ENCODE peak calls at places on chromosomes 3 and 15, in nine cellular contexts. R, S, P, A, O, F, J, K and M are unnamed samples.

GRCh38 chr15:77014137-77015081 is 19.5 kb downstream of the PSTPIP1 start:
- DNase-seq in F (no peak), O (no peak), R (peak), K (no peak), S (no peak), A (no peak), P (peak), J (no peak), M (peak)

GRCh38 chr3:100454684-100455083 is 37.7 kb upstream of the TMEM45A start:
- DNase-seq in A (no peak), P (no peak), F (no peak), R (no peak), K (peak), O (no peak), J (no peak), S (no peak), M (no peak)

GRCh38 chr15:34969340-34970097 is at the start of gene AQR:
- DNase-seq in S (peak), J (peak), F (peak), K (peak), A (peak), P (peak), O (peak), R (peak), M (peak)

GRCh38 chr15:79240036-79240435 is 42.5 kb upstream of the ANKRD34C start:
- DNase-seq in A (no peak), K (no peak), S (no peak), J (no peak), P (no peak), F (no peak), O (no peak), R (no peak), M (no peak)

GRCh38 chr3:106206165-106206564 is 337.4 kb upstream of the CBLB start:
- DNase-seq in P (no peak), O (peak), F (no peak), A (no peak), K (no peak), S (no peak), R (peak), J (no peak), M (no peak)

GRCh38 chr15:36579792-36580431 is 486 bp downstream of the CDIN1 start:
- DNase-seq in R (peak), O (no peak), S (peak), A (peak), J (no peak), P (peak), F (no peak), K (peak), M (peak)

GRCh38 chr3:67044955-67045354 is 46.8 kb downstream of the KBTBD8 start:
- DNase-seq in J (no peak), K (no peak), R (no peak), A (no peak), S (no peak), F (no peak), P (no peak), O (no peak), M (no peak)

GRCh38 chr3:197564097-197564843 is 8.5 kb upstream of the BDH1 start:
- DNase-seq in R (no peak), K (no peak), A (no peak), F (no peak), J (no peak), S (no peak), P (no peak), O (no peak), M (no peak)

GRCh38 chr3:66473637-66474036 is 27.2 kb downstream of the LRIG1 start:
- DNase-seq in S (no peak), F (no peak), P (no peak), J (no peak), K (no peak), R (no peak), O (no peak), A (no peak), M (no peak)

GRCh38 chr15:72554471-72555425 is 80.6 kb downstream of the ARIH1 start:
- DNase-seq in F (no peak), O (no peak), J (no peak), K (peak), A (no peak), S (peak), R (no peak), P (no peak), M (no peak)

GRCh38 chr15:55774113-55774970 is 31.4 kb upstream of the PRTG start:
- DNase-seq in S (peak), O (no peak), F (peak), K (peak), P (no peak), A (peak), R (peak), J (no peak), M (no peak)

GRCh38 chr3:72004749-72005292 is 219.9 kb upstream of the PROK2 start:
- DNase-seq in R (no peak), K (no peak), O (no peak), S (no peak), J (no peak), A (no peak), P (no peak), F (no peak), M (no peak)

GRCh38 chr3:195662-196061 is 901 bp upstream of the CHL1 start:
- DNase-seq in R (no peak), O (no peak), A (no peak), S (no peak), P (no peak), F (no peak), J (no peak), K (no peak), M (no peak)

GRCh38 chr3:38602576-38603250 is 46.8 kb downstream of the SCN5A start:
- DNase-seq in F (no peak), O (no peak), J (no peak), S (no peak), K (no peak), P (no peak), A (no peak), R (no peak), M (no peak)

GRCh38 chr15:77001351-77001750 is 6.4 kb downstream of the PSTPIP1 start:
- DNase-seq in S (no peak), A (no peak), O (no peak), F (no peak), K (no peak), P (no peak), J (no peak), R (no peak), M (no peak)

GRCh38 chr3:174949523-174949922 is 90.4 kb downstream of the NAALADL2 start:
- DNase-seq in A (no peak), R (no peak), F (no peak), J (no peak), P (no peak), O (no peak), K (no peak), S (no peak), M (no peak)

GRCh38 chr3:115623414-115623868 is at the start of gene GAP43:
- DNase-seq in F (no peak), A (no peak), S (peak), J (no peak), K (peak), R (no peak), O (no peak), P (peak), M (no peak)

GRCh38 chr3:13841826-13842225 is 38.0 kb downstream of the WNT7A start:
- DNase-seq in J (no peak), K (no peak), R (no peak), S (no peak), O (no peak), A (no peak), F (no peak), P (no peak), M (no peak)

GRCh38 chr15:69524850-69525249 is 72.2 kb downstream of the RPLP1 start:
- DNase-seq in P (no peak), J (no peak), R (no peak), K (no peak), S (no peak), A (peak), F (no peak), O (no peak), M (no peak)

GRCh38 chr3:11567516-11568467 is 75.9 kb downstream of the VGLL4 start:
- DNase-seq in O (no peak), F (peak), K (no peak), S (peak), J (peak), P (no peak), R (no peak), A (no peak), M (no peak)

GRCh38 chr3:141644931-141645330 is 93.2 kb upstream of the RNF7 start:
- DNase-seq in A (peak), F (peak), P (peak), K (peak), O (no peak), J (peak), S (peak), R (peak), M (peak)

GRCh38 chr3:116198087-116198486 is 247.2 kb downstream of the LSAMP start:
- DNase-seq in S (no peak), K (no peak), O (no peak), R (no peak), J (no peak), A (no peak), P (no peak), F (no peak), M (no peak)

GRCh38 chr15:29849716-29850115 is 27.4 kb upstream of the TJP1 start:
- DNase-seq in A (no peak), J (no peak), R (no peak), K (no peak), P (no peak), F (no peak), S (no peak), O (no peak), M (no peak)

GRCh38 chr15:26051771-26052685 is 188.9 kb upstream of the ATP10A start:
- DNase-seq in P (peak), R (no peak), A (peak), O (no peak), F (no peak), K (no peak), J (no peak), S (no peak), M (no peak)

GRCh38 chr15:101303408-101303807 is 8.4 kb upstream of the SNRPA1 start:
- DNase-seq in J (no peak), K (no peak), F (no peak), P (no peak), R (no peak), O (no peak), A (no peak), S (no peak), M (no peak)

GRCh38 chr3:157148123-157148889 is 11.6 kb downstream of the CCNL1 start:
- DNase-seq in R (no peak), F (no peak), J (no peak), S (no peak), A (no peak), P (no peak), K (no peak), O (no peak), M (no peak)

GRCh38 chr3:157145566-157145965 is 14.4 kb downstream of the CCNL1 start:
- DNase-seq in A (no peak), O (no peak), K (no peak), R (no peak), S (no peak), J (no peak), F (no peak), P (no peak), M (no peak)

GRCh38 chr3:157146664-157147082 is 13.3 kb downstream of the CCNL1 start:
- DNase-seq in F (no peak), O (no peak), S (no peak), J (no peak), P (no peak), K (no peak), A (no peak), R (no peak), M (no peak)

GRCh38 chr3:157149136-157149696 is 10.7 kb downstream of the CCNL1 start:
- DNase-seq in S (no peak), K (no peak), P (no peak), R (no peak), F (no peak), A (no peak), O (no peak), J (no peak), M (no peak)

GRCh38 chr3:157147099-157147803 is 12.7 kb downstream of the CCNL1 start:
- DNase-seq in A (no peak), F (no peak), O (no peak), R (no peak), P (no peak), J (no peak), K (no peak), S (no peak), M (no peak)
- TF ChIP-seq POLR2A in A (no peak), F (no peak), O (no peak), R (no peak), P (no peak), J (no peak), K (peak), S (no peak), M (no peak)

DNA sequence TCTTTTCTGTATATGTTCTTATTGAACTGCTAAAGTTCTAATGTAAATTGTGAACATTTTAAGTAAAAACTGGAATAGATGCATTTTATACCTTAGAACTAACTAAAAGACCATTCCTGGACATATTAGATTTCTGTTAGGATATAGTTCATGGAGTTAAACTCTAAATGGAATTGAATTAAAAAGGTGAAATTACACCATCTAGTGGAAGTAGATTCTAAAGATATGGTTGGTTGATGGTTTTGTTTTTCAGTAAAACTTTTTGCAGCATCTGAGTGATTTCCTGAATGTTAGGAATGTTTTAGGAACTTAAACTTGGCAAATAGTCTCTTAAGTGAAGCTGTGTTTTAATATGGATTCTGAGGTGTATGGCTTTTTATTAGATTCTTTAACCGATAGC is 96.8 kb downstream of the SLMAP start:
- DNase-seq in S (no peak), P (no peak), F (no peak), K (peak), J (no peak), A (no peak), O (no peak), R (no peak), M (no peak)
- TF ChIP-seq CTCF in S (peak), P (no peak), F (no peak), K (peak), J (no peak), A (no peak), O (no peak), R (peak), M (no peak)

GRCh38 chr3:57227930-57228733 is 603 bp downstream of the APPL1 start:
- DNase-seq in K (no peak), O (no peak), R (peak), P (peak), S (peak), J (peak), A (peak), F (no peak), M (peak)
- TF ChIP-seq POLR2A in K (no peak), O (peak), R (no peak), P (peak), S (peak), J (no peak), A (peak), F (no peak), M (no peak)

GRCh38 chr3:110459021-110459420 is 612.6 kb upstream of the NECTIN3 start:
- DNase-seq in F (no peak), P (no peak), K (peak), R (no peak), A (no peak), O (no peak), J (no peak), S (no peak), M (no peak)

GRCh38 chr3:110456001-110456400 is 615.6 kb upstream of the NECTIN3 start:
- DNase-seq in F (no peak), O (no peak), K (no peak), A (no peak), S (no peak), R (no peak), P (no peak), J (no peak), M (no peak)

GRCh38 chr3:110457508-110457907 is 614.1 kb upstream of the NECTIN3 start:
- DNase-seq in O (no peak), J (no peak), K (peak), R (no peak), F (no peak), S (no peak), P (no peak), A (no peak), M (no peak)

GRCh38 chr3:110454066-110454465 is 617.5 kb upstream of the NECTIN3 start:
- DNase-seq in S (no peak), R (no peak), A (no peak), K (no peak), P (no peak), F (no peak), J (no peak), O (no peak), M (no peak)

DNA sequence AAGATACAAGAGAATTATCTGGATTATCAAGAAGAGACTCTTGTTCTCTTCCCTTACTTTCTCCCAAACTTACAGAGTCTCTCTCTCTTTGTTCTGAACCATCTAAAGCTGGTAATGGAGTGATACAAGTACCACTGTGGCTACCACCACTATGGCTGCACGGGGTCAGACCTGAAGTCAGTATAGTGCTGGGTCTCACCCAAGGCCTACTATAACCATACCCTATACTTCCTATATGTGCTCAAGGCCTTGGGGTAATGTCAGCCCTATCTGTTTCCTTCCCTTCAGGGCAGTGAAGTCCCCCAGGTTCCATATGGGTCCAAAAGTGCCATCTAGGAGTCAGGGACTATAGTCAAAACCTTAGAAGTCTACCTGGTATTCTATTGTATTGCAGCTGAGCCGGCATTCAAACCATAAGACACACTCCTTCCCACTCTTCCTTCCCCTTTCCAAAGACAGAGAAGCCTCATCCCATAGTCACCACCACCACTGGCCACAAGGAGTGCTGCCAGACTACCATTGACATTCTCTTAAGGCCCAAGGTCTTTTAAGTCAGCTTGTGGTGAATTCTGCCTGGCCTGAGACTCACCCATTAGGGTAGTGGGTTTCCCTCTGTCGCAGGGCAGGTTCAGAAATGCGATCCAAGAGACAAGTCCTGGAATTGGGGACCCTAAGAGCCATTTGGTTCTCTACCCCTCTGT is 615.0 kb upstream of the NECTIN3 start:
- DNase-seq in A (no peak), F (no peak), P (no peak), J (no peak), K (no peak), O (no peak), R (no peak), S (no peak), M (no peak)
- TF ChIP-seq CTCF in A (no peak), F (peak), P (no peak), J (no peak), K (no peak), O (no peak), R (no peak), S (no peak), M (no peak)

GRCh38 chr15:23384371-23384770 is 29.8 kb downstream of the GOLGA8S start:
- DNase-seq in K (no peak), R (no peak), J (no peak), A (no peak), F (no peak), P (no peak), O (no peak), S (no peak), M (no peak)

GRCh38 chr15:23387791-23388190 is 33.2 kb downstream of the GOLGA8S start:
- DNase-seq in A (no peak), P (no peak), K (no peak), S (no peak), R (no peak), F (no peak), O (no peak), J (no peak), M (no peak)

DNA sequence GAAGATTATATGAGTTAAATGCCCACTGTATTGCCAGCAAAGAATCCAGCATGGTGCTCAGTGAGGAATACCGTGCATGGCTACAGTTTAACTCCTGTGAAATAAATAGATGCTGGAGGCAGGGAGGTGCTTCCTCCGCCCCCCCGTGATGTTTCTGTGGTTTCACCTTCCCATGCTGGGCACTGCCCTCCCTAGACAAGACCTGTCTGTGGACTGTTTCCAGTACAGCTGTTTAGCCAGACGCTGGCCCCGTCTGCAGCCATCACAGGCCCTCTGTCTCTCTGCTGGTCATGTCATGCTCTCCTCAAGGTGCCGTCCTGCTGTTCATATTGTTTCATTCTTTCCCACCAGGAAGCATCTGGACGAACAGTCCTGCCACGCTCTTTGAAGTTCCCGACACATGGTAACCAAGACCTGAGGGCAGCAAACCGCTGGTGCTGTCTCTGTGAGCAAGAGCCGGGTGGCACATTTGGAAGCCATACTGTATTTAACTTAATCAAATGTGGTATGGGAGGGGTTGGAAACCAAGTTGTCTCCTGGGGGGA is 31.4 kb downstream of the GOLGA8S start:
- DNase-seq in S (no peak), J (no peak), K (no peak), F (no peak), P (no peak), A (peak), R (no peak), O (no peak), M (no peak)
- TF ChIP-seq POLR2A in S (no peak), J (no peak), K (no peak), F (no peak), P (no peak), A (no peak), R (no peak), O (no peak), M (no peak)

GRCh38 chr3:101532783-101533602 is 20.0 kb upstream of the SENP7 start:
- DNase-seq in F (no peak), J (no peak), S (no peak), O (no peak), R (no peak), A (no peak), K (no peak), P (no peak), M (no peak)
- TF ChIP-seq CTCF in F (no peak), J (no peak), S (no peak), O (no peak), R (no peak), A (no peak), K (no peak), P (no peak), M (no peak)